ENCODE peak calls at places on chromosomes 7 and 10, in nine cellular contexts. Z is CD4-positive, alpha-beta T cell; I is HepG2; C is heart left ventricle; Q is lung; H is BJ; N is GM12865; G is uterus; L is IMR-90. W is an unnamed sample.
A peak's percentile ranks its signal among the peaks of the same experiment; 100 is the strongest.

GRCh38 chr7:48718731-48719387 is 205.5 kb upstream of the CDC14C start:
- DNase-seq in Z (no peak), I (no peak), C (no peak), Q (no peak), H (no peak), N (no peak), G (no peak), L (no peak), W (no peak)

GRCh38 chr10:6343321-6344010 is 140.7 kb downstream of the PFKFB3 start:
- DNase-seq in Z (no peak), I (no peak), C (no peak), Q (no peak), H (no peak), N (no peak), G (no peak), L (no peak), W (no peak)

GRCh38 chr10:35684625-35685024 is 42.5 kb upstream of the FZD8 start:
- DNase-seq in Z (no peak), I (no peak), C (no peak), Q (peak; percentile 49), H (no peak), N (no peak), G (no peak), L (no peak), W (no peak)

GRCh38 chr7:137950263-137950621 is 51.6 kb downstream of the CREB3L2 start:
- DNase-seq in Z (no peak), I (peak; percentile 48), C (no peak), Q (no peak), H (no peak), N (no peak), G (no peak), L (no peak), W (no peak)

GRCh38 chr10:77284797-77285196 is 352.8 kb downstream of the KCNMA1 start:
- DNase-seq in Z (no peak), I (no peak), C (no peak), Q (no peak), H (no peak), N (no peak), G (no peak), L (no peak), W (no peak)

GRCh38 chr10:80699602-80700039 is 161.9 kb downstream of the SH2D4B start:
- DNase-seq in Z (peak; percentile 68), I (peak; percentile 46), C (peak; percentile 76), Q (peak; percentile 80), H (no peak), N (peak; percentile 85), G (peak; percentile 55), L (peak; percentile 50), W (peak; percentile 82)

GRCh38 chr10:55500931-55501559 is 700.0 kb upstream of the PCDH15 start:
- DNase-seq in Z (no peak), I (peak; percentile 31), C (no peak), Q (no peak), H (no peak), N (peak; percentile 43), G (no peak), L (no peak), W (peak; percentile 1)

GRCh38 chr7:12670071-12670729 is 17.2 kb upstream of the ARL4A start:
- DNase-seq in Z (no peak), I (peak; percentile 95), C (no peak), Q (no peak), H (no peak), N (no peak), G (no peak), L (peak; percentile 87), W (no peak)

GRCh38 chr10:111756541-111757061 is 427.0 kb downstream of the GPAM start:
- DNase-seq in Z (no peak), I (peak; percentile 46), C (no peak), Q (no peak), H (no peak), N (peak; percentile 50), G (peak; percentile 22), L (no peak), W (peak; percentile 1)

GRCh38 chr10:131843881-131844284 is 56.9 kb upstream of the PPP2R2D start:
- DNase-seq in Z (no peak), I (no peak), C (peak; percentile 1), Q (no peak), H (no peak), N (no peak), G (no peak), L (no peak), W (no peak)

GRCh38 chr10:63005246-63005645 is 127.9 kb upstream of the NRBF2 start:
- DNase-seq in Z (no peak), I (no peak), C (no peak), Q (no peak), H (no peak), N (peak; percentile 57), G (no peak), L (no peak), W (no peak)

GRCh38 chr10:80416401-80417098 is 8.2 kb downstream of the PRXL2A start:
- DNase-seq in Z (no peak), I (no peak), C (peak; percentile 73), Q (no peak), H (no peak), N (no peak), G (peak; percentile 74), L (no peak), W (no peak)

GRCh38 chr10:113496124-113496523 is 56.7 kb upstream of the HABP2 start:
- DNase-seq in Z (no peak), I (no peak), C (no peak), Q (no peak), H (no peak), N (no peak), G (peak; percentile 43), L (no peak), W (no peak)

GRCh38 chr10:1074063-1074747 is 18.0 kb downstream of the WDR37 start:
- DNase-seq in Z (no peak), I (no peak), C (no peak), Q (no peak), H (no peak), N (no peak), G (no peak), L (no peak), W (no peak)

GRCh38 chr10:30829921-30830671 is 200.5 kb upstream of the LYZL2 start:
- DNase-seq in Z (no peak), I (no peak), C (no peak), Q (no peak), H (no peak), N (no peak), G (no peak), L (peak; percentile 65), W (no peak)

GRCh38 chr10:127405221-127405620 is 143.9 kb upstream of the NPS start:
- DNase-seq in Z (no peak), I (no peak), C (no peak), Q (no peak), H (peak; percentile 39), N (no peak), G (no peak), L (peak; percentile 79), W (no peak)

GRCh38 chr10:12556057-12556456 is 206.7 kb downstream of the CAMK1D start:
- DNase-seq in Z (no peak), I (no peak), C (no peak), Q (no peak), H (no peak), N (no peak), G (no peak), L (no peak), W (no peak)

GRCh38 chr10:132111871-132112341 is 46.2 kb downstream of the JAKMIP3 start:
- DNase-seq in Z (no peak), I (no peak), C (peak; percentile 4), Q (no peak), H (no peak), N (no peak), G (peak; percentile 6), L (no peak), W (no peak)

GRCh38 chr7:40194743-40195142 is 59.9 kb downstream of the SUGCT start:
- DNase-seq in Z (no peak), I (no peak), C (no peak), Q (no peak), H (no peak), N (no peak), G (no peak), L (peak; percentile 88), W (no peak)

GRCh38 chr10:69007260-69007659 is 18.7 kb downstream of the KIFBP start:
- DNase-seq in Z (no peak), I (no peak), C (no peak), Q (no peak), H (no peak), N (peak; percentile 24), G (no peak), L (no peak), W (no peak)
- TF ChIP-seq CTCF in Z (no peak), I (no peak), C (no peak), Q (no peak), H (no peak), N (peak; percentile 6), G (no peak), L (no peak), W (no peak)

GRCh38 chr10:93071674-93072224 is 1.9 kb upstream of the CYP26A1 start:
- DNase-seq in Z (no peak), I (peak; percentile 70), C (no peak), Q (no peak), H (no peak), N (no peak), G (no peak), L (no peak), W (peak; percentile 46)
- TF ChIP-seq CTCF in Z (no peak), I (peak; percentile 65), C (no peak), Q (no peak), H (no peak), N (no peak), G (no peak), L (no peak), W (no peak)

GRCh38 chr7:55365680-55366460 is 733 bp downstream of the LANCL2 start:
- DNase-seq in Z (peak; percentile 91), I (peak; percentile 86), C (peak; percentile 97), Q (peak; percentile 94), H (peak; percentile 57), N (peak; percentile 99), G (peak; percentile 93), L (peak; percentile 96), W (peak; percentile 95)

GRCh38 chr7:55367283-55367840 is 2.2 kb downstream of the LANCL2 start:
- DNase-seq in Z (no peak), I (no peak), C (no peak), Q (no peak), H (no peak), N (no peak), G (no peak), L (no peak), W (no peak)

GRCh38 chr7:55366461-55367138 is 1.5 kb downstream of the LANCL2 start:
- DNase-seq in Z (no peak), I (peak; percentile 25), C (no peak), Q (no peak), H (no peak), N (peak; percentile 53), G (no peak), L (no peak), W (no peak)

GRCh38 chr7:55363386-55364170 is 1.6 kb upstream of the LANCL2 start:
- DNase-seq in Z (no peak), I (no peak), C (no peak), Q (no peak), H (no peak), N (no peak), G (no peak), L (no peak), W (no peak)

GRCh38 chr7:55365103-55365679 is at the start of gene LANCL2:
- DNase-seq in Z (peak; percentile 37), I (no peak), C (peak; percentile 16), Q (peak; percentile 50), H (no peak), N (no peak), G (peak; percentile 41), L (peak; percentile 16), W (no peak)
- TF ChIP-seq CTCF in Z (no peak), I (no peak), C (no peak), Q (no peak), H (no peak), N (no peak), G (no peak), L (no peak), W (no peak)

GRCh38 chr7:127598318-127598717 is 4.8 kb downstream of the FSCN3 start:
- DNase-seq in Z (no peak), I (peak; percentile 27), C (no peak), Q (no peak), H (no peak), N (no peak), G (no peak), L (no peak), W (no peak)
- TF ChIP-seq CTCF in Z (no peak), I (peak; percentile 69), C (no peak), Q (no peak), H (peak; percentile 35), N (peak; percentile 36), G (no peak), L (peak; percentile 28), W (peak; percentile 14)

W was measured in GM13976.